ENCODE peak calls at places on chromosomes 4 and X, in four cellular contexts. F is PC-9; B is GM12891; V is CD4-positive, CD25-positive, alpha-beta regulatory T cell. M is an unnamed sample.

GRCh38 chrX:108699368-108699767 is 37.0 kb downstream of the IRS4 start:
- DNase-seq in B (no peak), V (no peak), F (no peak), M (no peak)

GRCh38 chrX:9204560-9204959 is 170.6 kb upstream of the FAM9B start:
- DNase-seq in F (no peak), B (no peak), V (no peak), M (no peak)

GRCh38 chr4:151922306-151922705 is 161.5 kb upstream of the GATB start:
- DNase-seq in B (no peak), F (no peak), V (no peak), M (no peak)

GRCh38 chrX:73563740-73564073 is 710 bp downstream of the CHIC1 start:
- DNase-seq in B (no peak), F (no peak), V (no peak), M (peak)

GRCh38 chrX:79452879-79453278 is 85.7 kb upstream of the ITM2A start:
- DNase-seq in B (no peak), F (no peak), V (no peak), M (no peak)

GRCh38 chr4:184376136-184376838 is 98.1 kb downstream of the IRF2 start:
- DNase-seq in V (no peak), F (no peak), B (no peak), M (no peak)

GRCh38 chr4:7339751-7340552 is 94.8 kb downstream of the PSAPL1 start:
- DNase-seq in B (no peak), F (no peak), V (no peak), M (no peak)

GRCh38 chrX:9595131-9595530 is 130.3 kb downstream of the TBL1X start:
- DNase-seq in F (no peak), B (no peak), V (no peak), M (no peak)

GRCh38 chr4:3701271-3702083 is 64.7 kb upstream of the ADRA2C start:
- DNase-seq in F (no peak), B (no peak), V (no peak), M (no peak)

GRCh38 chrX:126137899-126138298 is 28.2 kb downstream of the DCAF12L2 start:
- DNase-seq in B (no peak), F (no peak), V (no peak), M (no peak)

GRCh38 chr4:185874516-185875230 is 62.7 kb upstream of the SORBS2 start:
- DNase-seq in B (no peak), F (peak), V (no peak), M (no peak)

M was measured in central memory CD4-positive, alpha-beta T cell.